ENCODE peak calls at places on chromosome 1, in nine cellular contexts. H, E, X, N, F, I, Y, A and Q are unnamed samples.

GRCh38 chr1:203093754-203094410 is 8.1 kb upstream of the MYOG start:
- DNase-seq in H (no peak), E (no peak), X (no peak), N (no peak), F (no peak), I (no peak), Y (no peak), A (no peak), Q (no peak)

GRCh38 chr1:50156241-50157010 is 47.7 kb downstream of the ELAVL4 start:
- DNase-seq in H (no peak), E (no peak), X (no peak), N (no peak), F (no peak), I (no peak), Y (no peak), A (no peak), Q (no peak)

GRCh38 chr1:112704511-112704907 is 2.4 kb downstream of the RHOC start:
- DNase-seq in H (no peak), E (no peak), X (no peak), N (no peak), F (peak), I (no peak), Y (no peak), A (no peak), Q (no peak)

GRCh38 chr1:153612755-153613331 is at the start of gene S100A16:
- DNase-seq in H (peak), E (peak), X (peak), N (no peak), F (peak), I (peak), Y (peak), A (peak), Q (peak)

GRCh38 chr1:234478152-234478480 is 863 bp downstream of the TARBP1 start:
- DNase-seq in H (peak), E (peak), X (peak), N (no peak), F (no peak), I (peak), Y (peak), A (peak), Q (no peak)

GRCh38 chr1:13723810-13724209 is 23.8 kb downstream of the PRDM2 start:
- DNase-seq in H (no peak), E (no peak), X (peak), N (no peak), F (no peak), I (no peak), Y (no peak), A (no peak), Q (no peak)

GRCh38 chr1:202101182-202101581 is 21.5 kb upstream of the GPR37L1 start:
- DNase-seq in H (no peak), E (no peak), X (no peak), N (no peak), F (no peak), I (no peak), Y (no peak), A (no peak), Q (no peak)

GRCh38 chr1:233723387-233723786 is 109.5 kb downstream of the KCNK1 start:
- DNase-seq in H (no peak), E (no peak), X (no peak), N (peak), F (no peak), I (no peak), Y (no peak), A (no peak), Q (no peak)

GRCh38 chr1:100710881-100711660 is 8.5 kb upstream of the VCAM1 start:
- DNase-seq in H (no peak), E (no peak), X (no peak), N (no peak), F (no peak), I (no peak), Y (no peak), A (no peak), Q (no peak)

GRCh38 chr1:29644812-29645211 is 408.5 kb downstream of the PTPRU start:
- DNase-seq in H (no peak), E (no peak), X (no peak), N (no peak), F (no peak), I (no peak), Y (no peak), A (no peak), Q (no peak)

GRCh38 chr1:20153000-20153418 is 13.9 kb downstream of the PLA2G2F start:
- DNase-seq in H (peak), E (peak), X (peak), N (no peak), F (no peak), I (no peak), Y (no peak), A (no peak), Q (no peak)

GRCh38 chr1:232990729-232991128 is 40.3 kb downstream of the NTPCR start:
- DNase-seq in H (no peak), E (no peak), X (no peak), N (no peak), F (no peak), I (no peak), Y (no peak), A (no peak), Q (no peak)

GRCh38 chr1:56713112-56713511 is 68.0 kb downstream of the PRKAA2 start:
- DNase-seq in H (no peak), E (no peak), X (no peak), N (no peak), F (no peak), I (no peak), Y (no peak), A (no peak), Q (no peak)

GRCh38 chr1:53740621-53741105 is 1.7 kb upstream of the GLIS1 start:
- DNase-seq in H (no peak), E (no peak), X (no peak), N (no peak), F (no peak), I (no peak), Y (no peak), A (no peak), Q (no peak)

GRCh38 chr1:168441745-168442144 is 102.1 kb downstream of the XCL2 start:
- DNase-seq in H (no peak), E (no peak), X (no peak), N (peak), F (no peak), I (no peak), Y (no peak), A (no peak), Q (no peak)

GRCh38 chr1:36603461-36603860 is 120.7 kb upstream of the CSF3R start:
- DNase-seq in H (no peak), E (no peak), X (no peak), N (no peak), F (no peak), I (no peak), Y (no peak), A (no peak), Q (no peak)

GRCh38 chr1:173525936-173526335 is 48.8 kb downstream of the PRDX6 start:
- DNase-seq in H (no peak), E (no peak), X (no peak), N (no peak), F (no peak), I (no peak), Y (no peak), A (no peak), Q (no peak)

GRCh38 chr1:162632743-162633326 is 571 bp downstream of the DDR2 start:
- DNase-seq in H (no peak), E (no peak), X (no peak), N (no peak), F (no peak), I (no peak), Y (no peak), A (no peak), Q (no peak)

GRCh38 chr1:211145944-211146343 is 12.0 kb upstream of the KCNH1 start:
- DNase-seq in H (no peak), E (peak), X (no peak), N (no peak), F (no peak), I (peak), Y (no peak), A (no peak), Q (no peak)

GRCh38 chr1:53254011-53254640 is 15.8 kb upstream of the MAGOH start:
- DNase-seq in H (no peak), E (no peak), X (no peak), N (no peak), F (no peak), I (no peak), Y (no peak), A (no peak), Q (no peak)

GRCh38 chr1:155455588-155456195 is 106.9 kb downstream of the ASH1L start:
- DNase-seq in H (peak), E (no peak), X (no peak), N (no peak), F (no peak), I (no peak), Y (no peak), A (no peak), Q (no peak)

GRCh38 chr1:202237052-202237451 is 43.5 kb downstream of the LGR6 start:
- DNase-seq in H (peak), E (peak), X (no peak), N (no peak), F (no peak), I (peak), Y (no peak), A (peak), Q (no peak)

GRCh38 chr1:118049981-118050380 is 120.4 kb downstream of the WDR3 start:
- DNase-seq in H (no peak), E (no peak), X (no peak), N (no peak), F (no peak), I (no peak), Y (no peak), A (no peak), Q (no peak)

GRCh38 chr1:183431840-183432547 is 13.8 kb upstream of the NMNAT2 start:
- DNase-seq in H (no peak), E (no peak), X (no peak), N (no peak), F (no peak), I (no peak), Y (no peak), A (no peak), Q (no peak)

GRCh38 chr1:198125995-198126758 is 30.6 kb upstream of the NEK7 start:
- DNase-seq in H (no peak), E (no peak), X (no peak), N (no peak), F (no peak), I (no peak), Y (no peak), A (peak), Q (no peak)

GRCh38 chr1:181793826-181794225 is 267.7 kb downstream of the ZNF648 start:
- DNase-seq in H (no peak), E (no peak), X (no peak), N (no peak), F (no peak), I (no peak), Y (no peak), A (no peak), Q (no peak)

GRCh38 chr1:22450421-22451021 is 1.1 kb upstream of the ZBTB40 start:
- DNase-seq in H (no peak), E (no peak), X (no peak), N (no peak), F (no peak), I (no peak), Y (peak), A (no peak), Q (no peak)
- H3K4me3 ChIP-seq in H (peak), E (no peak), X (no peak), N (no peak), F (no peak), I (no peak), Y (no peak), A (no peak), Q (no peak)

GRCh38 chr1:26069941-26070807 is 2.7 kb upstream of the TRIM63 start:
- DNase-seq in H (no peak), E (no peak), X (no peak), N (no peak), F (no peak), I (no peak), Y (no peak), A (no peak), Q (no peak)
- TF ChIP-seq POLR2A in H (no peak), E (no peak), X (no peak), N (no peak), F (no peak), I (no peak), Y (no peak), A (no peak), Q (no peak)

GRCh38 chr1:186511761-186512637 is 51.1 kb upstream of the PDC start:
- DNase-seq in H (no peak), E (no peak), X (peak), N (no peak), F (no peak), I (peak), Y (no peak), A (no peak), Q (no peak)
- H3K27ac ChIP-seq in H (no peak), E (no peak), X (no peak), N (no peak), F (no peak), I (no peak), Y (no peak), A (peak), Q (no peak)

DNA sequence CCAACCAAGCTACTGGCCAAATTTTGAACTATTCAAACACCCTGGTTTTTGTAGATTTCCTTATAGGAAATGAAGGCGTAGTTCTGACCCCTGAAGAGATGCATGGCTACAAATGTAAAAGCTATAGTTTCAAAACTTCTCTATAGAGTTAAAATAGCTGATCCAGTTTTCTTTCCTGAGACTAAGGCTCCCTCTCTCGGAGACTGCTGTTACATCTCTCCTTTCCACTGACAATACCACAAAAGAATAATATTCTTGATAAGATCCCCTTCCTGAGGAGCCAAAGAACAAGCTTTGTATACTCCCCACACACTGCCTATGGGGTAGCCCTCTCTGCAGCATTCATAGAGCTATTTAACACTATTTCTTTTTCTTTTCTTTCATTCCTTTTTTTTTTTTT is 6.7 kb upstream of the CFAP126 start:
- DNase-seq in H (no peak), E (no peak), X (no peak), N (no peak), F (no peak), I (no peak), Y (no peak), A (peak), Q (no peak)
- H3K4me3 ChIP-seq in H (no peak), E (no peak), X (no peak), N (no peak), F (no peak), I (no peak), Y (no peak), A (no peak), Q (no peak)